ENCODE peak calls at places on chromosomes 7 and 10, in nine cellular contexts. Z, M, U, T, R, J, D, S and G are unnamed samples.

GRCh38 chr7:116526897-116527296 is 2.1 kb downstream of the CAV1 start:
- DNase-seq in Z (peak; percentile 44), M (no peak), U (no peak), T (no peak), R (no peak), J (no peak), D (no peak), S (no peak), G (no peak)

GRCh38 chr10:1149793-1150637 is 93.8 kb downstream of the WDR37 start:
- DNase-seq in Z (no peak), M (peak; percentile 9), U (no peak), T (peak; percentile 74), R (no peak), J (no peak), D (no peak), S (no peak), G (no peak)

GRCh38 chr7:123185756-123186155 is 14.0 kb downstream of the SLC13A1 start:
- DNase-seq in Z (no peak), M (no peak), U (no peak), T (peak; percentile 28), R (no peak), J (peak; percentile 11), D (no peak), S (no peak), G (no peak)

GRCh38 chr7:143510854-143511592 is 33.4 kb downstream of the TAS2R41 start:
- DNase-seq in Z (no peak), M (no peak), U (no peak), T (no peak), R (no peak), J (no peak), D (no peak), S (no peak), G (peak; percentile 30)

GRCh38 chr10:24434961-24435360 is 226.0 kb downstream of the KIAA1217 start:
- DNase-seq in Z (no peak), M (no peak), U (no peak), T (no peak), R (no peak), J (no peak), D (no peak), S (no peak), G (no peak)

GRCh38 chr10:129191848-129192247 is 275.2 kb upstream of the MGMT start:
- DNase-seq in Z (no peak), M (no peak), U (no peak), T (no peak), R (no peak), J (no peak), D (no peak), S (no peak), G (no peak)

GRCh38 chr7:22569586-22570321 is 69.8 kb upstream of the STEAP1B start:
- DNase-seq in Z (peak; percentile 90), M (no peak), U (no peak), T (no peak), R (no peak), J (no peak), D (no peak), S (no peak), G (no peak)

GRCh38 chr10:29050081-29050480 is 238.8 kb upstream of the LYZL1 start:
- DNase-seq in Z (no peak), M (no peak), U (no peak), T (no peak), R (no peak), J (no peak), D (no peak), S (no peak), G (no peak)

GRCh38 chr10:48931188-48931587 is 8.5 kb downstream of the LRRC18 start:
- DNase-seq in Z (no peak), M (no peak), U (no peak), T (peak; percentile 77), R (no peak), J (peak; percentile 50), D (no peak), S (no peak), G (peak; percentile 61)

GRCh38 chr10:35103887-35104286 is 13.7 kb upstream of the CUL2 start:
- DNase-seq in Z (no peak), M (no peak), U (no peak), T (no peak), R (no peak), J (no peak), D (no peak), S (no peak), G (no peak)

GRCh38 chr10:101941871-101942270 is 98.3 kb upstream of the KCNIP2 start:
- DNase-seq in Z (peak; percentile 71), M (no peak), U (no peak), T (no peak), R (no peak), J (no peak), D (no peak), S (no peak), G (no peak)

GRCh38 chr10:123139521-123140163 is 3.9 kb downstream of the HMX3 start:
- DNase-seq in Z (peak; percentile 10), M (no peak), U (no peak), T (peak; percentile 89), R (no peak), J (peak; percentile 92), D (peak; percentile 32), S (no peak), G (peak; percentile 79)

GRCh38 chr10:91944880-91945630 is 21.5 kb downstream of the BTAF1 start:
- DNase-seq in Z (peak; percentile 72), M (no peak), U (no peak), T (no peak), R (no peak), J (no peak), D (no peak), S (no peak), G (no peak)

GRCh38 chr7:84040365-84040764 is 154.2 kb downstream of the SEMA3A start:
- DNase-seq in Z (no peak), M (no peak), U (no peak), T (peak; percentile 44), R (no peak), J (peak; percentile 91), D (no peak), S (no peak), G (no peak)

GRCh38 chr7:55887786-55888185 is 530 bp downstream of the ZNF713 start:
- DNase-seq in Z (peak; percentile 2), M (no peak), U (no peak), T (peak; percentile 8), R (no peak), J (no peak), D (no peak), S (no peak), G (peak; percentile 66)

GRCh38 chr7:24129597-24129996 is 154.4 kb upstream of the NPY start:
- DNase-seq in Z (no peak), M (no peak), U (no peak), T (no peak), R (no peak), J (no peak), D (no peak), S (no peak), G (no peak)

GRCh38 chr10:60134548-60134947 is 228.2 kb upstream of the CCDC6 start:
- DNase-seq in Z (no peak), M (no peak), U (no peak), T (no peak), R (no peak), J (no peak), D (no peak), S (no peak), G (no peak)

GRCh38 chr10:44967596-44967995 is 8.0 kb downstream of the RASSF4 start:
- DNase-seq in Z (no peak), M (no peak), U (no peak), T (no peak), R (no peak), J (no peak), D (no peak), S (no peak), G (no peak)

GRCh38 chr10:117537436-117537903 is 5.1 kb upstream of the EMX2 start:
- DNase-seq in Z (no peak), M (no peak), U (no peak), T (peak; percentile 29), R (no peak), J (peak; percentile 83), D (no peak), S (no peak), G (peak; percentile 93)

GRCh38 chr10:131580076-131580652 is 268.6 kb upstream of the TCERG1L start:
- DNase-seq in Z (no peak), M (no peak), U (no peak), T (no peak), R (no peak), J (no peak), D (no peak), S (no peak), G (no peak)

GRCh38 chr7:98119257-98119918 is 12.7 kb downstream of the LMTK2 start:
- DNase-seq in Z (peak; percentile 85), M (no peak), U (no peak), T (peak; percentile 80), R (no peak), J (no peak), D (no peak), S (no peak), G (no peak)

GRCh38 chr10:66929375-66929774 is 3.5 kb downstream of the LRRTM3 start:
- DNase-seq in Z (no peak), M (no peak), U (no peak), T (no peak), R (no peak), J (no peak), D (no peak), S (no peak), G (no peak)

GRCh38 chr10:71059059-71059818 is 153.1 kb upstream of the UNC5B start:
- DNase-seq in Z (no peak), M (no peak), U (no peak), T (no peak), R (no peak), J (no peak), D (no peak), S (no peak), G (no peak)

GRCh38 chr7:123522061-123522460 is 12.3 kb downstream of the IQUB start:
- DNase-seq in Z (no peak), M (no peak), U (no peak), T (no peak), R (no peak), J (no peak), D (no peak), S (no peak), G (no peak)

GRCh38 chr7:124942405-124942804 is 12.8 kb upstream of the POT1 start:
- DNase-seq in Z (no peak), M (no peak), U (no peak), T (no peak), R (no peak), J (no peak), D (no peak), S (no peak), G (no peak)

GRCh38 chr7:77913977-77914607 is 115.5 kb downstream of the PHTF2 start:
- DNase-seq in Z (no peak), M (no peak), U (no peak), T (no peak), R (no peak), J (no peak), D (no peak), S (no peak), G (no peak)

GRCh38 chr7:127905491-127906330 is 125.5 kb downstream of the LRRC4 start:
- DNase-seq in Z (peak; percentile 49), M (no peak), U (no peak), T (peak; percentile 54), R (no peak), J (no peak), D (no peak), S (no peak), G (no peak)

GRCh38 chr7:92691578-92691977 is 101.4 kb upstream of the FAM133B start:
- DNase-seq in Z (peak; percentile 83), M (peak; percentile 15), U (no peak), T (peak; percentile 82), R (no peak), J (peak; percentile 48), D (peak; percentile 52), S (no peak), G (no peak)

GRCh38 chr7:142880886-142881505 is 4.5 kb downstream of the TRPV6 start:
- DNase-seq in Z (peak; percentile 52), M (peak; percentile 40), U (peak; percentile 32), T (peak; percentile 72), R (no peak), J (peak; percentile 61), D (peak; percentile 37), S (peak; percentile 36), G (peak; percentile 87)

GRCh38 chr7:84145892-84146291 is 48.7 kb downstream of the SEMA3A start:
- DNase-seq in Z (no peak), M (no peak), U (no peak), T (peak; percentile 37), R (no peak), J (no peak), D (no peak), S (no peak), G (no peak)

GRCh38 chr7:157016024-157016351 is 5.5 kb upstream of the MNX1 start:
- DNase-seq in Z (no peak), M (no peak), U (no peak), T (peak; percentile 19), R (no peak), J (no peak), D (no peak), S (no peak), G (peak; percentile 47)